ENCODE peak calls at places on chromosomes 7 and 10, in ten cellular contexts. I, T, Z, W, P, C, X, U, V and L are unnamed samples.

GRCh38 chr7:55474944-55475911 is 97.1 kb downstream of the VOPP1 start:
- DNase-seq in I (no peak), T (peak), Z (no peak), W (no peak), P (no peak), C (no peak), X (peak), U (no peak), V (no peak), L (no peak)

GRCh38 chr7:219581-220150 is 27.3 kb downstream of the FAM20C start:
- DNase-seq in I (no peak), T (peak), Z (no peak), W (no peak), P (no peak), C (no peak), X (no peak), U (no peak), V (no peak), L (no peak)

GRCh38 chr10:68301790-68302502 is 29.9 kb upstream of the HNRNPH3 start:
- DNase-seq in I (peak), T (no peak), Z (peak), W (peak), P (no peak), C (peak), X (no peak), U (peak), V (no peak), L (no peak)

GRCh38 chr7:16223963-16224707 is 197.2 kb downstream of the CRPPA start:
- DNase-seq in I (no peak), T (no peak), Z (no peak), W (no peak), P (no peak), C (no peak), X (no peak), U (no peak), V (no peak), L (no peak)

GRCh38 chr10:62153191-62153590 is 115.5 kb downstream of the RTKN2 start:
- DNase-seq in I (no peak), T (no peak), Z (no peak), W (no peak), P (no peak), C (no peak), X (no peak), U (no peak), V (no peak), L (no peak)

GRCh38 chr10:113959383-113959760 is 84.3 kb upstream of the ADRB1 start:
- DNase-seq in I (no peak), T (peak), Z (no peak), W (no peak), P (peak), C (no peak), X (no peak), U (no peak), V (peak), L (no peak)

GRCh38 chr7:4791738-4792536 is 16.5 kb downstream of the AP5Z1 start:
- DNase-seq in I (peak), T (peak), Z (no peak), W (peak), P (peak), C (peak), X (peak), U (peak), V (peak), L (peak)

GRCh38 chr10:79407811-79408795 is 37.3 kb downstream of the ZCCHC24 start:
- DNase-seq in I (peak), T (peak), Z (no peak), W (peak), P (peak), C (no peak), X (peak), U (no peak), V (no peak), L (no peak)

GRCh38 chr10:78849115-78849514 is 219.7 kb upstream of the ZMIZ1 start:
- DNase-seq in I (no peak), T (peak), Z (no peak), W (peak), P (no peak), C (no peak), X (no peak), U (no peak), V (no peak), L (no peak)

GRCh38 chr10:3749597-3750351 is 35.2 kb downstream of the KLF6 start:
- DNase-seq in I (no peak), T (no peak), Z (no peak), W (no peak), P (no peak), C (no peak), X (no peak), U (no peak), V (peak), L (no peak)

GRCh38 chr7:51045319-51046102 is 262.8 kb upstream of the GRB10 start:
- DNase-seq in I (no peak), T (no peak), Z (peak), W (no peak), P (no peak), C (no peak), X (no peak), U (no peak), V (no peak), L (no peak)

DNA sequence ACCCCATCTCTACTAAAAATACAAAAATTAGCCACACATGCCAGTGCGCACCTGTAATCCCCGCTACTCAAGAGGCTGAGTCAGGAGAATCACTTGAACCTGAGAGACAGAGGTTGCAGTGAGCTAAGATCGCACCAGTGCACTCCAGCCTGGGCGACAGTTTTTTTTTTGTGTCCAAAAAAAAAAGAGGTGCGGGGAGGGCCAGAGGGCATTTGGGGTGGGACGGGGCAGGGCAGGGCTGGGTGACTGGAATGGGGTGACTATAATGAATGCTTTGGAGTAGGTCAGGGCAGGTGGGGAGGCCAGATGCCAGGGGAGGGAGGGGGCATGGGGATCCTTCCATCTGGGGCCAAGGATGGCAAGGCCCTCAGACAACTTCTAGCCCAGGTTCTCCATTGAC is 23.5 kb downstream of the GTF2IRD1 start:
- DNase-seq in I (no peak), T (no peak), Z (no peak), W (no peak), P (no peak), C (no peak), X (no peak), U (no peak), V (no peak), L (no peak)
- TF ChIP-seq POLR2AphosphoS5 in I (no peak), T (no peak), Z (no peak), W (no peak), P (no peak), C (no peak), X (no peak), U (no peak), V (no peak), L (no peak)

DNA sequence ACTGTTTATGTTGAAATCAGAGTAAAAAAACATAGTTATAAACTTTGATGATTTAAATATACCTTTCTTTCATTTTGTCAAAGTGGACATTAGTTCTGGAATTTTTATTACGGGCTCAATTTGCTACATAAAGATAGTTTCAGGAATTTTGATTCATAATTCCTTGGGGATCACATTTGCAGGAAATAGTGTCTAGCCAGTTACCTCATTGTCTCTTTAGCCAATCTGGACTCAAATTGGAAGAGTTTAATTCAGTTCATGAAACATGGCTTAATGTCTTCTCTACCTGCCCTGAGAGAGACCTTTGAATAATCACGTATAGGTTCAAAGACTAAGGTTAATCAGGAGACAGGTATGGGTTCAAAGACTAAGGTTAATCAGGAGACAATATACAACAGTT is 262.6 kb downstream of the HGF start:
- DNase-seq in I (no peak), T (no peak), Z (no peak), W (no peak), P (no peak), C (no peak), X (no peak), U (no peak), V (no peak), L (no peak)
- TF ChIP-seq POLR2AphosphoS5 in I (no peak), T (no peak), Z (no peak), W (no peak), P (no peak), C (no peak), X (no peak), U (no peak), V (no peak), L (no peak)

GRCh38 chr7:113912881-113913280 is 5.9 kb downstream of the PPP1R3A start:
- DNase-seq in I (no peak), T (no peak), Z (no peak), W (no peak), P (no peak), C (no peak), X (no peak), U (no peak), V (no peak), L (no peak)
- TF ChIP-seq POLR2AphosphoS5 in I (no peak), T (no peak), Z (no peak), W (no peak), P (no peak), C (no peak), X (no peak), U (no peak), V (no peak), L (no peak)

GRCh38 chr7:84950836-84951235 is 236.0 kb downstream of the SEMA3D start:
- DNase-seq in I (no peak), T (no peak), Z (no peak), W (no peak), P (no peak), C (no peak), X (no peak), U (no peak), V (no peak), L (no peak)

GRCh38 chr7:84949067-84949466 is 237.8 kb downstream of the SEMA3D start:
- DNase-seq in I (no peak), T (no peak), Z (no peak), W (peak), P (no peak), C (no peak), X (no peak), U (no peak), V (no peak), L (no peak)

GRCh38 chr7:84946549-84946948 is 240.3 kb downstream of the SEMA3D start:
- DNase-seq in I (no peak), T (no peak), Z (no peak), W (no peak), P (no peak), C (no peak), X (no peak), U (peak), V (no peak), L (no peak)

GRCh38 chr7:84948632-84949031 is 238.2 kb downstream of the SEMA3D start:
- DNase-seq in I (no peak), T (no peak), Z (no peak), W (no peak), P (no peak), C (no peak), X (no peak), U (no peak), V (no peak), L (no peak)

GRCh38 chr7:84949501-84949900 is 237.4 kb downstream of the SEMA3D start:
- DNase-seq in I (no peak), T (no peak), Z (no peak), W (no peak), P (no peak), C (no peak), X (no peak), U (no peak), V (no peak), L (no peak)
- TF ChIP-seq POLR2AphosphoS5 in I (no peak), T (no peak), Z (no peak), W (no peak), P (no peak), C (no peak), X (no peak), U (no peak), V (no peak), L (no peak)